ENCODE peak calls at places on chromosome 18, in seven cellular contexts. C, I, S, Z, Q, P and R are unnamed samples.

GRCh38 chr18:50582500-50582899 is 22.6 kb downstream of the MAPK4 start:
- DNase-seq in C (no peak), I (no peak), S (no peak), Z (no peak), Q (no peak), P (no peak), R (no peak)

GRCh38 chr18:74420491-74420890 is 36.6 kb downstream of the DIPK1C start:
- DNase-seq in C (no peak), I (no peak), S (no peak), Z (no peak), Q (no peak), P (no peak), R (no peak)

GRCh38 chr18:9101730-9102390 is 639 bp upstream of the NDUFV2 start:
- DNase-seq in C (peak), I (peak), S (no peak), Z (no peak), Q (no peak), P (no peak), R (no peak)

GRCh38 chr18:5510109-5510846 is 33.5 kb downstream of the EPB41L3 start:
- DNase-seq in C (no peak), I (no peak), S (no peak), Z (no peak), Q (no peak), P (no peak), R (no peak)

GRCh38 chr18:36378194-36378593 is 80.7 kb downstream of the FHOD3 start:
- DNase-seq in C (no peak), I (no peak), S (no peak), Z (no peak), Q (no peak), P (no peak), R (no peak)

GRCh38 chr18:61595615-61596014 is 262.4 kb downstream of the CDH20 start:
- DNase-seq in C (no peak), I (no peak), S (no peak), Z (no peak), Q (no peak), P (no peak), R (no peak)

GRCh38 chr18:9210996-9211395 is 74.4 kb downstream of the ANKRD12 start:
- DNase-seq in C (no peak), I (no peak), S (no peak), Z (no peak), Q (no peak), P (no peak), R (no peak)

GRCh38 chr18:23143871-23144270 is 8.6 kb downstream of the CABLES1 start:
- DNase-seq in C (no peak), I (no peak), S (no peak), Z (no peak), Q (peak), P (no peak), R (no peak)

GRCh38 chr18:60892855-60893254 is 440.4 kb upstream of the CDH20 start:
- DNase-seq in C (no peak), I (no peak), S (no peak), Z (no peak), Q (peak), P (no peak), R (no peak)

GRCh38 chr18:24792164-24792563 is 331.7 kb downstream of the HRH4 start:
- DNase-seq in C (no peak), I (no peak), S (peak), Z (no peak), Q (no peak), P (no peak), R (no peak)

GRCh38 chr18:3402962-3403585 is 46.9 kb upstream of the TGIF1 start:
- DNase-seq in C (no peak), I (no peak), S (no peak), Z (no peak), Q (no peak), P (no peak), R (no peak)

GRCh38 chr18:58252166-58252565 is 208.1 kb downstream of the NEDD4L start:
- DNase-seq in C (no peak), I (no peak), S (no peak), Z (no peak), Q (no peak), P (no peak), R (no peak)

GRCh38 chr18:408367-408766 is 92.1 kb downstream of the COLEC12 start:
- DNase-seq in C (no peak), I (no peak), S (no peak), Z (no peak), Q (no peak), P (no peak), R (no peak)

GRCh38 chr18:51516478-51517038 is 319.1 kb upstream of the MEX3C start:
- DNase-seq in C (no peak), I (no peak), S (no peak), Z (no peak), Q (no peak), P (no peak), R (no peak)

GRCh38 chr18:73235491-73235890 is 367.7 kb upstream of the NETO1 start:
- DNase-seq in C (no peak), I (peak), S (no peak), Z (no peak), Q (peak), P (no peak), R (no peak)

GRCh38 chr18:9766076-9766481 is 58.0 kb downstream of the RAB31 start:
- DNase-seq in C (no peak), I (no peak), S (no peak), Z (no peak), Q (no peak), P (no peak), R (no peak)

GRCh38 chr18:66560092-66560491 is 43.8 kb downstream of the CDH19 start:
- DNase-seq in C (no peak), I (no peak), S (peak), Z (no peak), Q (no peak), P (peak), R (no peak)

GRCh38 chr18:9209230-9209629 is 72.6 kb downstream of the ANKRD12 start:
- DNase-seq in C (no peak), I (no peak), S (no peak), Z (no peak), Q (no peak), P (no peak), R (no peak)

GRCh38 chr18:65751145-65752085 is 603 bp downstream of the CDH7 start:
- DNase-seq in C (no peak), I (no peak), S (peak), Z (peak), Q (no peak), P (no peak), R (peak)

GRCh38 chr18:42112657-42113420 is 157.8 kb downstream of the PIK3C3 start:
- DNase-seq in C (no peak), I (no peak), S (no peak), Z (no peak), Q (no peak), P (no peak), R (no peak)

GRCh38 chr18:1394966-1395365 is 490.3 kb downstream of the ADCYAP1 start:
- DNase-seq in C (no peak), I (no peak), S (no peak), Z (no peak), Q (no peak), P (no peak), R (no peak)

GRCh38 chr18:13562494-13563029 is 163.8 kb downstream of the FAM210A start:
- DNase-seq in C (peak), I (peak), S (no peak), Z (no peak), Q (peak), P (no peak), R (no peak)

GRCh38 chr18:48667276-48668254 is 128.7 kb downstream of the CTIF start:
- DNase-seq in C (no peak), I (no peak), S (peak), Z (peak), Q (no peak), P (no peak), R (peak)

GRCh38 chr18:49858309-49859005 is 45.1 kb upstream of the ACAA2 start:
- DNase-seq in C (peak), I (peak), S (peak), Z (peak), Q (peak), P (peak), R (no peak)

GRCh38 chr18:12726774-12727550 is 24.1 kb downstream of the PSMG2 start:
- DNase-seq in C (peak), I (peak), S (peak), Z (peak), Q (no peak), P (peak), R (no peak)

GRCh38 chr18:59275406-59275949 is 2.2 kb upstream of the RAX start:
- DNase-seq in C (no peak), I (no peak), S (peak), Z (no peak), Q (no peak), P (no peak), R (no peak)

GRCh38 chr18:46071615-46071893 is 506 bp downstream of the PSTPIP2 start:
- DNase-seq in C (no peak), I (peak), S (peak), Z (no peak), Q (no peak), P (no peak), R (no peak)

GRCh38 chr18:79496237-79496977 is 100.7 kb downstream of the NFATC1 start:
- DNase-seq in C (no peak), I (no peak), S (no peak), Z (no peak), Q (peak), P (no peak), R (peak)

GRCh38 chr18:3671181-3671580 is 221.2 kb downstream of the TGIF1 start:
- DNase-seq in C (no peak), I (no peak), S (no peak), Z (no peak), Q (no peak), P (no peak), R (no peak)

GRCh38 chr18:41974661-41975286 is 19.7 kb downstream of the PIK3C3 start:
- DNase-seq in C (no peak), I (no peak), S (no peak), Z (no peak), Q (no peak), P (no peak), R (no peak)